ENCODE peak calls at places on chromosomes 12 and 14, in six cellular contexts. One of them, this sample, is unnamed. For H3K9me3, the result is how much of the 10 kb centered on the place peaks cover.

GRCh38 chr12:121124402-121125109 is 8.1 kb upstream of the P2RX7 start:
- DNase-seq in lower lobe of right lung: no peak
- DNase-seq in heart right ventricle: peak
- DNase-seq in tibial artery: no peak
- DNase-seq in thoracic aorta: no peak
- DNase-seq in heart left ventricle: peak
- DNase-seq in this sample: peak

GRCh38 chr14:73250781-73251500 is 13.6 kb downstream of the PAPLN start:
- DNase-seq in tibial artery: no peak
- DNase-seq in heart left ventricle: no peak
- DNase-seq in heart right ventricle: no peak
- DNase-seq in lower lobe of right lung: no peak
- DNase-seq in thoracic aorta: no peak
- DNase-seq in this sample: no peak

GRCh38 chr14:21320913-21321312 is 41.0 kb downstream of the RPGRIP1 start:
- DNase-seq in heart left ventricle: no peak
- DNase-seq in heart right ventricle: no peak
- DNase-seq in tibial artery: no peak
- DNase-seq in lower lobe of right lung: no peak
- DNase-seq in thoracic aorta: no peak
- DNase-seq in this sample: no peak

GRCh38 chr12:53172352-53172751 is 8.2 kb upstream of the ZNF740 start:
- DNase-seq in tibial artery: no peak
- DNase-seq in heart left ventricle: no peak
- DNase-seq in lower lobe of right lung: no peak
- DNase-seq in heart right ventricle: no peak
- DNase-seq in thoracic aorta: no peak
- DNase-seq in this sample: no peak

GRCh38 chr14:95307402-95308041 is 12.2 kb downstream of the CLMN start:
- DNase-seq in lower lobe of right lung: peak
- DNase-seq in tibial artery: no peak
- DNase-seq in heart left ventricle: peak
- DNase-seq in heart right ventricle: no peak
- DNase-seq in thoracic aorta: no peak
- DNase-seq in this sample: no peak

GRCh38 chr12:2358986-2359658 is 306.3 kb downstream of the CACNA1C start:
- DNase-seq in thoracic aorta: no peak
- DNase-seq in heart left ventricle: no peak
- DNase-seq in lower lobe of right lung: no peak
- DNase-seq in heart right ventricle: no peak
- DNase-seq in tibial artery: no peak
- DNase-seq in this sample: no peak

GRCh38 chr12:27331927-27332324 is 710 bp upstream of the BMAL2 start:
- DNase-seq in lower lobe of right lung: no peak
- DNase-seq in thoracic aorta: no peak
- DNase-seq in tibial artery: no peak
- DNase-seq in heart left ventricle: no peak
- DNase-seq in heart right ventricle: no peak
- DNase-seq in this sample: peak

GRCh38 chr14:54724123-54724522 is 157.2 kb downstream of the SAMD4A start:
- DNase-seq in heart right ventricle: no peak
- DNase-seq in tibial artery: no peak
- DNase-seq in heart left ventricle: no peak
- DNase-seq in lower lobe of right lung: no peak
- DNase-seq in thoracic aorta: no peak
- DNase-seq in this sample: no peak

GRCh38 chr14:71733210-71733883 is 198.9 kb upstream of the RGS6 start:
- DNase-seq in heart right ventricle: no peak
- DNase-seq in heart left ventricle: no peak
- DNase-seq in lower lobe of right lung: no peak
- DNase-seq in tibial artery: no peak
- DNase-seq in thoracic aorta: no peak
- DNase-seq in this sample: peak

GRCh38 chr12:56601503-56601902 is 28.6 kb downstream of the BAZ2A start:
- DNase-seq in thoracic aorta: no peak
- DNase-seq in tibial artery: no peak
- DNase-seq in heart right ventricle: peak
- DNase-seq in lower lobe of right lung: no peak
- DNase-seq in heart left ventricle: peak
- DNase-seq in this sample: no peak

GRCh38 chr14:36097356-36097755 is 79.2 kb downstream of the PTCSC3 start:
- DNase-seq in lower lobe of right lung: no peak
- DNase-seq in tibial artery: no peak
- DNase-seq in heart left ventricle: no peak
- DNase-seq in heart right ventricle: no peak
- DNase-seq in thoracic aorta: no peak
- DNase-seq in this sample: no peak

GRCh38 chr12:20865873-20866272 is 55.4 kb downstream of the SLCO1B3 start:
- DNase-seq in heart left ventricle: no peak
- DNase-seq in heart right ventricle: no peak
- DNase-seq in lower lobe of right lung: no peak
- DNase-seq in tibial artery: no peak
- DNase-seq in thoracic aorta: no peak
- DNase-seq in this sample: no peak

GRCh38 chr12:66048218-66048842 is 82.2 kb downstream of the LLPH start:
- DNase-seq in heart left ventricle: no peak
- DNase-seq in tibial artery: no peak
- DNase-seq in thoracic aorta: no peak
- DNase-seq in heart right ventricle: no peak
- DNase-seq in lower lobe of right lung: no peak
- DNase-seq in this sample: no peak

GRCh38 chr14:20970983-20971704 is 15.9 kb downstream of the RNASE2 start:
- DNase-seq in heart left ventricle: peak
- DNase-seq in tibial artery: peak
- DNase-seq in heart right ventricle: peak
- DNase-seq in lower lobe of right lung: peak
- DNase-seq in thoracic aorta: peak
- DNase-seq in this sample: peak

GRCh38 chr12:49796155-49796554 is 32.1 kb downstream of the NCKAP5L start:
- DNase-seq in lower lobe of right lung: no peak
- DNase-seq in tibial artery: no peak
- DNase-seq in thoracic aorta: no peak
- DNase-seq in heart left ventricle: no peak
- DNase-seq in heart right ventricle: no peak
- DNase-seq in this sample: no peak

GRCh38 chr12:15151141-15152091 is 69.8 kb downstream of the RERG start:
- DNase-seq in heart left ventricle: no peak
- DNase-seq in lower lobe of right lung: no peak
- DNase-seq in thoracic aorta: no peak
- DNase-seq in heart right ventricle: peak
- DNase-seq in tibial artery: no peak
- DNase-seq in this sample: no peak

GRCh38 chr12:131113562-131113961 is 159.9 kb downstream of the ADGRD1 start:
- DNase-seq in heart right ventricle: no peak
- DNase-seq in lower lobe of right lung: peak
- DNase-seq in tibial artery: no peak
- DNase-seq in heart left ventricle: no peak
- DNase-seq in thoracic aorta: no peak
- DNase-seq in this sample: no peak

GRCh38 chr12:2057793-2058408 is 5.1 kb downstream of the CACNA1C start:
- DNase-seq in thoracic aorta: no peak
- DNase-seq in heart right ventricle: no peak
- DNase-seq in lower lobe of right lung: no peak
- DNase-seq in heart left ventricle: no peak
- DNase-seq in tibial artery: no peak
- DNase-seq in this sample: no peak

GRCh38 chr14:94548999-94549985 is 11.9 kb upstream of the SERPINA4 start:
- DNase-seq in tibial artery: peak
- DNase-seq in heart right ventricle: peak
- DNase-seq in heart left ventricle: no peak
- DNase-seq in lower lobe of right lung: peak
- DNase-seq in thoracic aorta: no peak
- DNase-seq in this sample: peak

GRCh38 chr14:102939820-102940561 is 17.5 kb downstream of the AMN start:
- DNase-seq in tibial artery: no peak
- DNase-seq in thoracic aorta: no peak
- DNase-seq in heart left ventricle: no peak
- DNase-seq in heart right ventricle: no peak
- DNase-seq in lower lobe of right lung: peak
- DNase-seq in this sample: no peak

GRCh38 chr12:8154526-8154925 is 2.3 kb upstream of the ZNF705A start:
- DNase-seq in heart right ventricle: no peak
- DNase-seq in thoracic aorta: no peak
- DNase-seq in lower lobe of right lung: no peak
- DNase-seq in tibial artery: no peak
- DNase-seq in heart left ventricle: no peak
- DNase-seq in this sample: no peak

GRCh38 chr12:28882444-28882843 is 266.6 kb upstream of the FAR2 start:
- DNase-seq in heart right ventricle: no peak
- DNase-seq in tibial artery: no peak
- DNase-seq in thoracic aorta: no peak
- DNase-seq in lower lobe of right lung: no peak
- DNase-seq in heart left ventricle: no peak
- DNase-seq in this sample: no peak

DNA sequence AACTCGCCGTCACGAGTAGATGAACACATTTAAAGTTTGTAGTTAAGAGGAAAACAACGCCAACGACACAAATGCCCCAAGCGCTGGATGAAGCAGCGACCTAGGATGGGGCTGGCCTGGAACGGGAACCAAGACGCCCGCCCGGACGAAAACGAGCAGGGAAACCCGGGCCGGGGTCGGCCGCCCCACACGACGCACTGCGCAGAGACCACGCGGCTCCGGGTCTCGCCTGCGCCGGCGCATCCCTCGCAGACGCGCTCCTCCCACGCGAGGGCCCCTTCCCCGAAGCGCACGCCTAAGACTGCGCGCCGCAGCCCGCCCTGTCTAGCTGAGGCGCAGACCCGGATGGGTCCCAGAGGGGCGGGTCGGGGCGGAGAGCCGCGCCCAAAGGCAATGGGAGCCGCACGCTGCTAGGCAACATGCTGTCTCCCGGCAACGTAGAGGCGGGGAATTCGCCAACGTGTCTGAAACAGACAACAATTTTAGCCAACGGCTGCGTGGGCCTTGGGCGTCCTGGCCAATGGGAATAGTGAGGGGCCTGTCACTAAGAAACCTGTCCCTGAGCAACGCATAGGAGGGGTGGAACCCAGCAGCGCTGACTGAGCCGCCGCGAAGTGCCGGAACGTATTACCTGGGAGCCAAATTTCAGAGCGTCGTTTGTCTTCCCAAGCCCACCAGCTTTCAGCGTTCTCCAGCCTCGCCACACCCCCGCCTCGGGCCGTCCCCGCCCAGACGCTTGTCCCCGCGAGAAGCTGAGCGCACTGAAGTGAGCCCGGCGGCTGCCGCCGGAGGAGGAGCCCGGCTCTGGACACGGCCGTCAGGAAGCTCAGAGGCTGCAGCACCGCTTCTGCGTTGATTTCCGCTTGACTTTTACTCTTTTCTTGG is 21.0 kb upstream of the CHFR start:
- DNase-seq in heart right ventricle: peak
- DNase-seq in lower lobe of right lung: peak
- DNase-seq in tibial artery: peak
- DNase-seq in thoracic aorta: peak
- DNase-seq in heart left ventricle: peak
- DNase-seq in this sample: no peak
- H3K9me3 ChIP-seq in heart right ventricle: under half
- H3K9me3 ChIP-seq in lower lobe of right lung: under half
- H3K9me3 ChIP-seq in tibial artery: under half
- H3K9me3 ChIP-seq in thoracic aorta: under half
- H3K9me3 ChIP-seq in heart left ventricle: under half
- H3K9me3 ChIP-seq in this sample: under half

GRCh38 chr14:104678901-104679705 is 10.3 kb upstream of the INF2 start:
- DNase-seq in thoracic aorta: no peak
- DNase-seq in lower lobe of right lung: peak
- DNase-seq in heart left ventricle: no peak
- DNase-seq in heart right ventricle: no peak
- DNase-seq in tibial artery: no peak
- DNase-seq in this sample: no peak
- H3K4me3 ChIP-seq in thoracic aorta: peak
- H3K4me3 ChIP-seq in lower lobe of right lung: no peak
- H3K4me3 ChIP-seq in heart left ventricle: no peak
- H3K4me3 ChIP-seq in heart right ventricle: no peak
- H3K4me3 ChIP-seq in tibial artery: no peak
- H3K4me3 ChIP-seq in this sample: no peak

GRCh38 chr12:59646636-59647035 is 50.8 kb downstream of the SLC16A7 start:
- DNase-seq in heart right ventricle: no peak
- DNase-seq in heart left ventricle: no peak
- DNase-seq in tibial artery: no peak
- DNase-seq in thoracic aorta: no peak
- DNase-seq in lower lobe of right lung: no peak
- DNase-seq in this sample: no peak

GRCh38 chr12:59649203-59649602 is 53.4 kb downstream of the SLC16A7 start:
- DNase-seq in lower lobe of right lung: no peak
- DNase-seq in thoracic aorta: no peak
- DNase-seq in heart left ventricle: no peak
- DNase-seq in heart right ventricle: no peak
- DNase-seq in tibial artery: no peak
- DNase-seq in this sample: no peak

GRCh38 chr12:59643576-59643975 is 47.7 kb downstream of the SLC16A7 start:
- DNase-seq in heart left ventricle: no peak
- DNase-seq in tibial artery: no peak
- DNase-seq in lower lobe of right lung: no peak
- DNase-seq in thoracic aorta: no peak
- DNase-seq in heart right ventricle: no peak
- DNase-seq in this sample: no peak

GRCh38 chr12:59650594-59651229 is 54.9 kb downstream of the SLC16A7 start:
- DNase-seq in lower lobe of right lung: no peak
- DNase-seq in thoracic aorta: no peak
- DNase-seq in tibial artery: no peak
- DNase-seq in heart right ventricle: no peak
- DNase-seq in heart left ventricle: no peak
- DNase-seq in this sample: no peak

GRCh38 chr12:59645242-59645641 is 49.4 kb downstream of the SLC16A7 start:
- DNase-seq in heart right ventricle: no peak
- DNase-seq in heart left ventricle: no peak
- DNase-seq in lower lobe of right lung: no peak
- DNase-seq in thoracic aorta: no peak
- DNase-seq in tibial artery: no peak
- DNase-seq in this sample: no peak
- H3K9me3 ChIP-seq in heart right ventricle: under half
- H3K9me3 ChIP-seq in heart left ventricle: under half
- H3K9me3 ChIP-seq in lower lobe of right lung: under half
- H3K9me3 ChIP-seq in thoracic aorta: under half
- H3K9me3 ChIP-seq in tibial artery: under half
- H3K9me3 ChIP-seq in this sample: under half

DNA sequence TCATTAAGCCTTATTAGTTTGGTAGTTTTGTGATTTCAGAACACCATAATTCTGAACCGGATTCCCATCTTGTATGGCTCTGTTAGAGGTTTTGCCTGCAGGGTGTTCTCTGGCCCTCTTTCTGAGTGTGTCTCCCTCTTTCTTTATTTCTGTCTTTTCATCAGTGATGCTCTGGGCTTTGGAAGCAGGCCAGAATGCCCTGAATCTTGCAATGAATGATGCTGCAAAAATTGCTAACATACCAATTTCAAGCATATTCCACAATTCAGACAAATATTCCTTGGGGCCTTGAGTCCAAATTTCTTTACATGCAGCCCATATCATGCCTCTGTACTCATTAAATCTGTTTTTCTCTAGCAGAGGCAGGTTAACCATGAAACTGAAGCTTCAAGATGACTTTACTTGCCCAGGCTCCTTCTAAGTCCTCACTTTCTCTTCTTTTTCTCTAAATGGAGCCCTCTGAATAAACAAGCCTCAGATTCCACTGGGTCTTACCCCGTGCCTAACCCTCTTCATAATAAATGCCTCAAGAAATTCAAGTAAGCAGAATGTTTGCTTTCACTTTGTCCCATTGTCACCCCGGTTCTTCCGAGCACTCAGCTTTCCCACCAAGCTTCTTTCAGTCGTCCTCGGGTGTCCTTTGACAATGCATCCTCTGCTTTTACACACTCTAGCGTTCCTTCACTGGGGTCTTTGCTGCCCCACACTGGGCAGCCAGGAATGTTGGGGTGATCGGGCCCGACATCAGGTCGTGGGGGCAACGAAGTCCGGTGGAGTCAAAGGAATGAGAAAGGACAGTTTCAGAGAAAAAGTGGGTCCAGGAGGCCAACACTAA is 78.8 kb upstream of the SLC38A4 start:
- DNase-seq in heart right ventricle: no peak
- DNase-seq in thoracic aorta: no peak
- DNase-seq in lower lobe of right lung: no peak
- DNase-seq in tibial artery: no peak
- DNase-seq in heart left ventricle: no peak
- DNase-seq in this sample: peak
- H3K4me3 ChIP-seq in heart right ventricle: no peak
- H3K4me3 ChIP-seq in thoracic aorta: no peak
- H3K4me3 ChIP-seq in lower lobe of right lung: no peak
- H3K4me3 ChIP-seq in tibial artery: no peak
- H3K4me3 ChIP-seq in heart left ventricle: no peak
- H3K4me3 ChIP-seq in this sample: peak